ENCODE peak calls at places on chromosomes 13 and 19, in nine cellular contexts. H, E, C, Q, A, T, O, S and F are unnamed samples.

GRCh38 chr19:19448238-19448544 is 42.7 kb downstream of the GATAD2A start:
- DNase-seq in E (no peak), Q (no peak), A (no peak), T (no peak), H (no peak), C (no peak), O (no peak), S (no peak), F (no peak)

GRCh38 chr13:67390462-67391093 is 160.4 kb upstream of the PCDH9 start:
- DNase-seq in Q (no peak), A (peak; percentile 76), T (peak; percentile 77), S (no peak), H (peak; percentile 8), O (no peak), C (no peak), E (no peak), F (no peak)

GRCh38 chr19:49395581-49396407 is 7.7 kb downstream of the KASH5 start:
- DNase-seq in E (no peak), A (no peak), Q (no peak), C (no peak), S (no peak), O (no peak), H (no peak), T (no peak), F (no peak)

GRCh38 chr19:679418-680286 is 3.5 kb downstream of the FSTL3 start:
- DNase-seq in S (peak; percentile 40), O (peak; percentile 30), E (peak; percentile 54), C (no peak), A (peak; percentile 80), H (peak; percentile 49), Q (peak; percentile 90), T (peak; percentile 90), F (peak; percentile 53)

GRCh38 chr19:45492627-45493470 is 4.0 kb downstream of the RTN2 start:
- DNase-seq in T (peak; percentile 91), S (no peak), E (peak; percentile 79), H (no peak), O (peak; percentile 24), C (no peak), Q (peak; percentile 73), A (peak; percentile 80), F (no peak)

GRCh38 chr19:39126593-39127187 is 1.1 kb downstream of the PAK4 start:
- DNase-seq in T (peak; percentile 37), O (no peak), E (no peak), H (peak; percentile 16), Q (peak; percentile 72), C (peak; percentile 23), A (no peak), S (no peak), F (no peak)

GRCh38 chr19:54576411-54576976 is 2.9 kb downstream of the LILRA2 start:
- DNase-seq in T (no peak), A (no peak), Q (no peak), C (no peak), O (no peak), S (no peak), E (no peak), H (no peak), F (no peak)

GRCh38 chr19:4539697-4540581 is at the start of gene LRG1:
- DNase-seq in T (no peak), E (peak; percentile 50), A (no peak), H (no peak), S (no peak), Q (no peak), C (no peak), O (no peak), F (no peak)

GRCh38 chr13:19882231-19882630 is 18.8 kb upstream of the ZMYM5 start:
- DNase-seq in Q (no peak), E (no peak), C (no peak), H (no peak), O (no peak), A (no peak), T (no peak), S (no peak), F (no peak)

GRCh38 chr13:23963184-23963931 is 66.1 kb upstream of the C1QTNF9B start:
- DNase-seq in Q (no peak), S (no peak), H (no peak), T (no peak), C (no peak), E (no peak), O (no peak), A (no peak), F (no peak)

GRCh38 chr13:41216160-41216559 is 21.8 kb upstream of the KBTBD7 start:
- DNase-seq in E (no peak), Q (peak; percentile 40), T (peak; percentile 79), C (no peak), S (no peak), H (peak; percentile 10), O (no peak), A (peak; percentile 82), F (no peak)

GRCh38 chr13:50006426-50007135 is 8.7 kb upstream of the KCNRG start:
- DNase-seq in A (peak; percentile 55), S (no peak), T (peak; percentile 52), C (no peak), E (no peak), H (no peak), O (no peak), Q (peak; percentile 36), F (no peak)